ENCODE peak calls at places on chromosomes 12 and 14, in five cellular contexts. P is colonic mucosa, B is fibroblast of lung, X is ovary, O is Peyer's patch. T is an unnamed sample. For H3K4me1, the result is how much of the 10 kb centered on the place peaks cover.

GRCh38 chr14:52369305-52369781 is 55.2 kb downstream of the PTGER2 start:
- DNase-seq in P (no peak), B (peak), X (no peak), O (no peak), T (no peak)

GRCh38 chr12:75836533-75836932 is 195.0 kb downstream of the PHLDA1 start:
- DNase-seq in P (no peak), B (no peak), X (no peak), O (no peak), T (no peak)

GRCh38 chr12:102005256-102005655 is 56.5 kb downstream of the WASHC3 start:
- DNase-seq in P (no peak), B (no peak), X (no peak), O (no peak), T (no peak)

GRCh38 chr12:20656600-20656999 is 38.5 kb upstream of the SLCO1C1 start:
- DNase-seq in P (no peak), B (no peak), X (no peak), O (no peak), T (no peak)

GRCh38 chr12:63151898-63152700 is 1.1 kb upstream of the AVPR1A start:
- DNase-seq in P (peak), B (peak), X (no peak), O (no peak), T (peak)

GRCh38 chr14:50804181-50804721 is 26.7 kb downstream of the NIN start:
- DNase-seq in P (no peak), B (peak), X (no peak), O (no peak), T (no peak)

GRCh38 chr12:21751517-21751916 is 23.0 kb downstream of the KCNJ8 start:
- DNase-seq in P (peak), B (peak), X (no peak), O (no peak), T (no peak)

GRCh38 chr14:34340226-34340625 is 121.8 kb downstream of the SPTSSA start:
- DNase-seq in P (no peak), B (peak), X (no peak), O (no peak), T (no peak)

GRCh38 chr12:105922670-105923102 is 216.1 kb downstream of the NUAK1 start:
- DNase-seq in P (no peak), B (peak), X (no peak), O (no peak), T (no peak)

GRCh38 chr12:109458771-109459208 is 18.3 kb downstream of the KCTD10 start:
- DNase-seq in P (no peak), B (peak), X (no peak), O (no peak), T (no peak)

GRCh38 chr12:6567824-6568617 is at the start of gene NOP2:
- DNase-seq in P (peak), B (peak), X (peak), O (peak), T (peak)

GRCh38 chr12:101772019-101772774 is 32.9 kb upstream of the SYCP3 start:
- DNase-seq in P (no peak), B (no peak), X (no peak), O (no peak), T (no peak)

GRCh38 chr12:67452119-67452805 is 183.1 kb downstream of the CAND1 start:
- DNase-seq in P (no peak), B (no peak), X (no peak), O (peak), T (no peak)

GRCh38 chr12:88325076-88325827 is 183.1 kb downstream of the TMTC3 start:
- DNase-seq in P (no peak), B (peak), X (no peak), O (no peak), T (no peak)

GRCh38 chr14:50000215-50001145 is 107.6 kb downstream of the ARF6 start:
- DNase-seq in P (peak), B (peak), X (peak), O (peak), T (peak)

GRCh38 chr14:64821651-64822050 is 58.1 kb downstream of the SPTB start:
- DNase-seq in P (no peak), B (no peak), X (no peak), O (no peak), T (no peak)

GRCh38 chr12:93789767-93790166 is 112.6 kb downstream of the CRADD start:
- DNase-seq in P (no peak), B (no peak), X (no peak), O (no peak), T (no peak)

GRCh38 chr12:23810327-23810902 is 139.1 kb downstream of the SOX5 start:
- DNase-seq in P (no peak), B (no peak), X (no peak), O (no peak), T (no peak)

GRCh38 chr12:93583993-93584392 is 11.5 kb downstream of the SOCS2 start:
- DNase-seq in P (no peak), B (no peak), X (no peak), O (no peak), T (no peak)

GRCh38 chr14:83483063-83483462 is 1949.4 kb upstream of the SEL1L start:
- DNase-seq in P (no peak), B (peak), X (no peak), O (no peak), T (no peak)

GRCh38 chr14:55120466-55121144 is 8.4 kb upstream of the LGALS3 start:
- DNase-seq in P (no peak), B (no peak), X (no peak), O (no peak), T (peak)

GRCh38 chr12:50390284-50390683 is 6.1 kb downstream of the FAM186A start:
- DNase-seq in P (no peak), B (peak), X (no peak), O (no peak), T (no peak)

GRCh38 chr14:54857830-54858269 is 44.8 kb downstream of the GCH1 start:
- DNase-seq in P (no peak), B (no peak), X (no peak), O (no peak), T (no peak)

GRCh38 chr14:39232554-39233415 is 930 bp upstream of the MIA2 start:
- DNase-seq in P (no peak), B (peak), X (no peak), O (no peak), T (no peak)

GRCh38 chr12:93901739-93902138 is 224.6 kb downstream of the CRADD start:
- DNase-seq in P (no peak), B (no peak), X (no peak), O (no peak), T (no peak)

GRCh38 chr12:66438601-66439000 is 136.3 kb downstream of the HELB start:
- DNase-seq in P (no peak), B (peak), X (no peak), O (no peak), T (no peak)

GRCh38 chr14:95527392-95528002 is 7.4 kb upstream of the GLRX5 start:
- DNase-seq in P (peak), B (peak), X (peak), O (peak), T (peak)

GRCh38 chr12:12376636-12377448 is 20.0 kb downstream of the BORCS5 start:
- DNase-seq in P (no peak), B (peak), X (no peak), O (no peak), T (no peak)

DNA sequence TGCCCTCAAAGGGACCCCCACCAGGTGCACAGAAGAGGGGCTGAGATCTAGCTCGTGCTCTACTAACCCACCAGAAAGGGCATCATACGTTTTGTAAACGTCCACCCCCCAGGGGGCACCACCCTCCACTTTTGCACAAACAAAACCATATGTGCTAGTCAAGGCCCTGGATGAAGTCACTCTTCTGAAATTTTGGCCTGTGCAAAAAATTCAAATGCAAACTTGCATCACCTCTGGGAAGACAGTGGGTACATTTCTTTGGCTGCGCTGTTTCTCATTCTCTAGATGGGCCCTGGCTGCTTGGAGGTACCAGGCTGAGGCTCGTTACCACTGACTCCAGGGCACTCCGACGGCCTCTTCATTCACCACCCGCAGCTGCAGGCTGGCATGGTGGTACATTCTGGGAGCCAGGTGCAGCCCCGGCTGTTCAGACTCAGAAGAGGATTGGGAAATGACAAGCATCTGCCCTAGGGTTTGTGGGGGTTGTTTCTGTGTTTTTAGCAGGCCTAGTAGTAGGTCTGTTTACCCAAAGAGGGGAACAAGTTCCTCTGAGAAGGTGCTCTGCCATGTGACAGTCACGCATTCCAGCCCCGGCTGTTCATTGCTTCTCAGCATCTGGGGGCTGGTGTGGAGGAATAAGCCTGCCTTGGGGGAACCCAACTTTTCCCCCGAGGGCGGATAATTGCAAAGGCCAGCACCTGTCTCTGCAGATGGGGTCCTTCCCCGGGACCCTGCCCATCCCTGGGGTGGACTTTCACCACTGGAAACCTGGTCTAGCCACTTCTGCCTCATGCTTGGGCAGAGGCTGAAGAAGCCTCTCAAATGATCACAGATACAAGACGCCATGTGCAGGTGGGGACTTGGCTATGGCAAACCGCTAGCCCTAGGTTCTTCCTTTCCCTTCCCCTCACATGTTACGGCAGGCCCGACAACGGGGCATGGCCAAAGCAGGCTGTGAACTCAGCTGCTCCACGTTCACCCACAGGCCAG is 147.6 kb downstream of the DPF3 start:
- DNase-seq in P (peak), B (peak), X (peak), O (no peak), T (no peak)
- TF ChIP-seq CTCF in P (no peak), B (peak), X (no peak), O (no peak), T (no peak)

GRCh38 chr14:69708049-69708448 is 58.9 kb upstream of the SRSF5 start:
- DNase-seq in P (no peak), B (no peak), X (no peak), O (no peak), T (no peak)
- H3K4me1 ChIP-seq in P (under half), B (under half), X (under half), O (under half), T (under half)

GRCh38 chr14:31387091-31387490 is 33.3 kb downstream of the HEATR5A start:
- DNase-seq in P (no peak), B (no peak), X (no peak), O (no peak), T (no peak)
- TF ChIP-seq CTCF in P (no peak), B (no peak), X (no peak), O (no peak), T (no peak)

GRCh38 chr14:67887478-67887877 is 67.9 kb downstream of the RAD51B start:
- DNase-seq in P (no peak), B (no peak), X (no peak), O (no peak), T (no peak)

GRCh38 chr14:67881225-67881624 is 61.6 kb downstream of the RAD51B start:
- DNase-seq in P (no peak), B (no peak), X (no peak), O (no peak), T (no peak)

GRCh38 chr14:67883717-67884116 is 64.1 kb downstream of the RAD51B start:
- DNase-seq in P (no peak), B (peak), X (no peak), O (no peak), T (no peak)

GRCh38 chr14:67882973-67883372 is 63.4 kb downstream of the RAD51B start:
- DNase-seq in P (no peak), B (no peak), X (no peak), O (no peak), T (no peak)

GRCh38 chr14:67886221-67886620 is 66.6 kb downstream of the RAD51B start:
- DNase-seq in P (no peak), B (no peak), X (no peak), O (no peak), T (no peak)
- H3K4me1 ChIP-seq in P (under half), B (under half), X (under half), O (under half), T (under half)

GRCh38 chr14:91140672-91141071 is 26.8 kb downstream of the DGLUCY start:
- DNase-seq in P (peak), B (peak), X (no peak), O (no peak), T (peak)
- TF ChIP-seq CTCF in P (peak), B (peak), X (no peak), O (no peak), T (peak)

GRCh38 chr14:91127411-91127810 is 13.5 kb downstream of the DGLUCY start:
- DNase-seq in P (peak), B (no peak), X (no peak), O (no peak), T (peak)
- H3K4me1 ChIP-seq in P (under half), B (under half), X (under half), O (under half), T (under half)

DNA sequence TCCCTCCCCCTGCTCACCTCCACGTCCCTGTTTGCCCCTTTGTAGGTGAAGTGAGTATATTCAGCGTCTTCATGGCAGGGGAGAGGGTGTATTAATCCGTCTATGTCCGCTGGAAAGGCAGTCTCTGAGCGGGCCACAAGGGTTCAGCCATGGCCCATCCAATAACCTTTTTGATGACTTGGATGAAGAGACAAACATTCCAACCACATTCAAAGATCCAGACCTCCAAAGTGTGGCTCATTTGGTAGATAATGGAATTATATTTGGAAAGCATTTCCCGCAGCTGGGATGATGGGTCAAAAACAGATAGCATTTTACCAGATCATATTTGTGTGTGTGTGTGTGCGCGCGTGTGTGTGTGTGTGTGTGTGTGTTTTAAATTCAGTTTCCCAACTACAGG is 345.9 kb downstream of the DPF3 start:
- DNase-seq in P (no peak), B (no peak), X (no peak), O (no peak), T (no peak)
- TF ChIP-seq CTCF in P (no peak), B (no peak), X (no peak), O (no peak), T (no peak)

GRCh38 chr14:32212833-32213232 is 9.8 kb upstream of the RNU6-8 start:
- DNase-seq in P (no peak), B (no peak), X (no peak), O (no peak), T (no peak)

DNA sequence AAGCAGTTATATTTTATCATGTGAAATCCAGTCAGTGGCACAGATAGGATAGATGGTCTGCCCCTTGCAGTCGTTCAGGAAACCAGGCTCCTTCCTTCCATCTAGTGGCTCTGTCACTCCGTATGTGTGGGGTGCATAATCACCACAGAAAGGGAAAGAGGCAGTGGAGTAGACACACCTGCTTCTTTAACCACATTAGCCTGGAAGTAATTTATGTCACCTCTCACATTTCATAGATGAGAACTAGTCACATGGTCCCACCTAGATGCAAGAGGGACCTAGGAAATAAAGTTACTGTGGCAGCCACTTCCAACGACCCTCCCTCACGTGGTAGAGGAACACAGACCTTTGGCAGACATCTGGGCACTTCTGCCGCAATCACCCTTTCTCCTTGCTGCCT is 14.2 kb upstream of the RNU6-8 start:
- DNase-seq in P (no peak), B (no peak), X (no peak), O (no peak), T (no peak)
- H3K4me1 ChIP-seq in P (under half), B (under half), X (under half), O (under half), T (under half)

DNA sequence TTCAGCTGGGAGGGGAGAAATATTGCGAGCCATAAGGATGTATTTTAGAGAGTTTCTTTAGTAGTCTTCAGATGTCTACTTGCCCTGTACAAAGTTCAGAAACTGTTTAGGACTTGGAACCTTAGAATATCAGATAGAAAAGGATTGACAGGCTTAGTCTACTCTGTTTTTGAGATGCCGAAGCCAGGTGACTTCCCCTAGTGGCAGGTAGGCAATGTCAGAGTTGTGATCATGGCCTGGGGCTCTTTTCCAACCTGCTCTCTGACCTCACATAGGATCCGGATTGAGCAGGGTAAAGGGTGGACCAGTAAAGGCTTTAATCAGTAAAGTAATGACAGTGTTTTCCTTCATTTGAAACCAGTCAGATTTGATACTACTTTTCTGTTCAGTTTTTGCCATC is 59.6 kb downstream of the PRKCH start:
- DNase-seq in P (no peak), B (no peak), X (no peak), O (no peak), T (no peak)
- TF ChIP-seq CTCF in P (no peak), B (no peak), X (no peak), O (no peak), T (no peak)

DNA sequence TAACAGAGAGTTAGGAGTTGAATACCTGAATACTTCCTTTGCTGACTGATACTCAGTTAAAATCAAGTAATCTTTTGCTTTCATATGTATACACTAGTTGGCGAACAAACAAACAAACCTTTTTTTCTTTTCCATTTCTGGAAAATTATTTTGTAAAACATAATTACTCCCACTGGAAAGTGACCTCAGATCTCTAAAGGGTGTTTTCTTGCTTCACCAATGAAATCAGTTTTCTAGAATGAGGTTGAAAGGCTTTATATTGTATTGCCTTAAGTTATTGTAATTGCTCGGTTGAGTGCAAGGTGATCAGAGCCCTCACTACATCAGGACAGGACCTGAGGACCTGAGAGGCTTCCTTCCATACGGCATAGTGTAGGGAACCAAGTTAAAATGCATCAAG is at the start of gene OR4K1:
- DNase-seq in P (no peak), B (no peak), X (no peak), O (no peak), T (no peak)
- H3K4me1 ChIP-seq in P (under half), B (under half), X (under half), O (under half), T (under half)